ENCODE peak calls at places on chromosome 11, in four cellular contexts. E is activated naive CD8-positive, alpha-beta T cell treated with anti-CD3 and anti-CD28 coated beads, Interleukin-2, amount 50 U/mL, for 16 hours; S is GM23248; R is CD8-positive, alpha-beta memory T cell. I is an unnamed sample.

GRCh38 chr11:129386795-129387390 is 11.2 kb downstream of the BARX2 start:
- DNase-seq in E (no peak), S (peak; percentile 3), R (no peak), I (no peak)

GRCh38 chr11:125365196-125365931 is 130.7 kb downstream of the FEZ1 start:
- DNase-seq in E (no peak), S (peak; percentile 22), R (no peak), I (no peak)

GRCh38 chr11:44861829-44862545 is 88.7 kb downstream of the TP53I11 start:
- DNase-seq in E (peak; percentile 32), S (peak; percentile 99), R (peak; percentile 69), I (peak; percentile 99)

GRCh38 chr11:66885469-66886316 is 28.8 kb downstream of the LRFN4 start:
- DNase-seq in E (no peak), S (no peak), R (no peak), I (no peak)

GRCh38 chr11:57459112-57460016 is 964 bp upstream of the RTN4RL2 start:
- DNase-seq in E (no peak), S (peak; percentile 61), R (no peak), I (peak; percentile 27)

GRCh38 chr11:128042290-128042751 is 545.0 kb downstream of the ETS1 start:
- DNase-seq in E (no peak), S (no peak), R (no peak), I (no peak)

GRCh38 chr11:47912843-47913437 is 64.8 kb upstream of the NUP160 start:
- DNase-seq in E (no peak), S (peak; percentile 23), R (no peak), I (no peak)

GRCh38 chr11:73219396-73220285 is 1.6 kb downstream of the P2RY2 start:
- DNase-seq in E (no peak), S (no peak), R (no peak), I (no peak)

GRCh38 chr11:65574147-65574962 is 1.5 kb upstream of the EHBP1L1 start:
- DNase-seq in E (peak; percentile 63), S (peak; percentile 97), R (peak; percentile 80), I (peak; percentile 98)

GRCh38 chr11:47400813-47401279 is 7.5 kb upstream of the SLC39A13 start:
- DNase-seq in E (no peak), S (peak; percentile 24), R (no peak), I (no peak)

GRCh38 chr11:24661313-24661712 is 164.5 kb downstream of the LUZP2 start:
- DNase-seq in E (no peak), S (no peak), R (no peak), I (no peak)

GRCh38 chr11:1060885-1061616 is 13.6 kb upstream of the MUC2 start:
- DNase-seq in E (no peak), S (peak; percentile 90), R (no peak), I (peak; percentile 91)

GRCh38 chr11:15720460-15720859 is 605.7 kb downstream of the INSC start:
- DNase-seq in E (no peak), S (no peak), R (no peak), I (no peak)

GRCh38 chr11:128153697-128154048 is 433.7 kb downstream of the ETS1 start:
- DNase-seq in E (no peak), S (no peak), R (no peak), I (no peak)

I was measured in astrocyte of the hippocampus.